ENCODE peak calls at places on chromosomes 1 and 21, in eight cellular contexts. P is heart left ventricle, U is ascending aorta, R is uterus, T is Panc1, Q is colonic mucosa, W is A549, G is hepatocyte. O is an unnamed sample.

GRCh38 chr1:22256213-22256512 is 113.3 kb upstream of the WNT4 start:
- DNase-seq in P (no peak), G (no peak), W (no peak), Q (no peak), U (no peak), R (no peak), T (no peak), O (no peak)

GRCh38 chr1:30484668-30485067 is 238.7 kb downstream of the MATN1 start:
- DNase-seq in W (no peak), P (no peak), T (no peak), U (no peak), R (no peak), G (no peak), Q (no peak), O (no peak)

GRCh38 chr1:29424266-29424665 is 187.9 kb downstream of the PTPRU start:
- DNase-seq in Q (no peak), G (no peak), P (no peak), T (no peak), R (no peak), U (no peak), W (no peak), O (no peak)

GRCh38 chr1:174000274-174000852 is 21.8 kb downstream of the RC3H1 start:
- DNase-seq in R (no peak), P (no peak), U (no peak), G (no peak), T (no peak), W (no peak), Q (no peak), O (no peak)

GRCh38 chr1:218585565-218586184 is 240.5 kb downstream of the TGFB2 start:
- DNase-seq in W (peak; percentile 88), Q (no peak), G (peak; percentile 71), R (no peak), U (no peak), T (peak; percentile 80), P (peak; percentile 12), O (no peak)

GRCh38 chr1:37602750-37603694 is 7.3 kb upstream of the GNL2 start:
- DNase-seq in G (peak; percentile 69), Q (no peak), U (no peak), T (peak; percentile 10), R (no peak), P (no peak), W (peak; percentile 56), O (no peak)

GRCh38 chr1:101122452-101123166 is 97.0 kb upstream of the DPH5 start:
- DNase-seq in P (no peak), W (no peak), R (no peak), G (no peak), Q (no peak), T (no peak), U (no peak), O (no peak)

GRCh38 chr1:22137006-22137720 is 5.7 kb downstream of the WNT4 start:
- DNase-seq in T (no peak), U (no peak), R (peak; percentile 78), W (no peak), G (peak; percentile 49), Q (no peak), P (no peak), O (no peak)

GRCh38 chr1:22747021-22747734 is 36.5 kb downstream of the EPHB2 start:
- DNase-seq in G (no peak), T (peak; percentile 76), W (peak; percentile 58), R (no peak), U (no peak), P (no peak), Q (no peak), O (no peak)

GRCh38 chr1:230153655-230154296 is 86.7 kb downstream of the GALNT2 start:
- DNase-seq in Q (no peak), U (no peak), T (no peak), R (no peak), G (peak; percentile 41), W (no peak), P (no peak), O (no peak)

GRCh38 chr1:29999595-29999994 is 723.8 kb downstream of the MATN1 start:
- DNase-seq in U (no peak), W (no peak), G (no peak), T (no peak), P (no peak), R (no peak), Q (no peak), O (no peak)

GRCh38 chr1:147390185-147390542 is 147.7 kb downstream of the CHD1L start:
- DNase-seq in Q (no peak), T (no peak), R (no peak), W (no peak), U (no peak), G (no peak), P (no peak), O (no peak)

GRCh38 chr1:1989102-1989542 is 14.5 kb downstream of the CFAP74 start:
- DNase-seq in P (peak; percentile 60), R (peak; percentile 40), G (no peak), W (no peak), Q (no peak), U (no peak), T (no peak), O (no peak)

GRCh38 chr1:91925644-91926330 is 23.4 kb upstream of the BRDT start:
- DNase-seq in U (no peak), W (no peak), P (no peak), R (no peak), Q (no peak), T (no peak), G (no peak), O (no peak)

GRCh38 chr1:18234790-18235242 is 127.2 kb downstream of the IGSF21 start:
- DNase-seq in U (no peak), P (no peak), R (no peak), Q (peak; percentile 58), W (peak; percentile 78), T (no peak), G (peak; percentile 64), O (no peak)

GRCh38 chr1:47894718-47895393 is 102.3 kb downstream of the TRABD2B start:
- DNase-seq in W (peak; percentile 28), P (no peak), U (no peak), Q (peak; percentile 38), G (peak; percentile 44), R (no peak), T (no peak), O (peak; percentile 42)

GRCh38 chr21:44959376-44960091 is 19.7 kb downstream of the SLX9 start:
- DNase-seq in W (no peak), Q (no peak), T (no peak), U (no peak), R (no peak), P (no peak), G (no peak), O (no peak)

GRCh38 chr1:198677027-198677426 is 38.2 kb downstream of the PTPRC start:
- DNase-seq in R (no peak), W (no peak), P (no peak), G (no peak), Q (no peak), T (no peak), U (no peak), O (no peak)

GRCh38 chr1:198680174-198680871 is 41.5 kb downstream of the PTPRC start:
- DNase-seq in R (no peak), T (no peak), P (no peak), W (no peak), Q (no peak), U (no peak), G (no peak), O (no peak)

GRCh38 chr1:198678901-198679329 is 40.1 kb downstream of the PTPRC start:
- DNase-seq in R (no peak), T (no peak), G (no peak), P (no peak), U (no peak), Q (no peak), W (no peak), O (no peak)

GRCh38 chr1:198679535-198680173 is 40.8 kb downstream of the PTPRC start:
- DNase-seq in W (no peak), G (no peak), T (no peak), P (no peak), Q (no peak), R (no peak), U (no peak), O (no peak)

GRCh38 chr1:198678301-198678836 is 39.5 kb downstream of the PTPRC start:
- DNase-seq in U (no peak), T (no peak), W (no peak), G (no peak), R (no peak), Q (no peak), P (no peak), O (no peak)
- H3K4me3 ChIP-seq in U (no peak overlapping the region), T (no peak overlapping the region), W (no peak overlapping the region), G (no peak overlapping the region), R (no peak overlapping the region), Q (no peak overlapping the region), P (no peak overlapping the region), O (no peak overlapping the region)

DNA sequence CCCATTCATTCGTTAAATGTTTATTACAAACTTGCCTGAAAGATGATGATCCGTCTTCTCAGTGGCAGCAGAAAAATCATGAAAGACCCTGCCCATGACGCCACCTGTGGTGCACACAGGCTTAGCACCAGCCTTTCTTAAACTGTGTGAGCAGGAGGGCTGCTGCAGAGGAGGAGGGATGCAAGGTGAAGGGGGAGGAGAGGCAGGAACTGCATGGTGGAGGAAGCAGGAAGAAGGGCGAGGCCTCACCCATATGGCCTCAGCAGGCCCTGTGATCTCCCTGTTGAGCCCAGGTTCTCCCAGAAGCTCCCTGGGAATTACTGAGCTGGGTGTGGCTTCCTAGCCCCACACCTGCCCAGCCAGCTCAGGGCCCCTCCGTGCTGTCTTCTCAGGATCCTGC is 25.0 kb upstream of the RD3 start:
- DNase-seq in G (peak; percentile 79), R (no peak), Q (peak; percentile 85), T (no peak), W (no peak), U (no peak), P (no peak), O (peak; percentile 82)
- TF ChIP-seq CTCF in G (no peak), R (no peak), Q (no peak), T (no peak), W (no peak), U (no peak), P (no peak), O (no peak)

DNA sequence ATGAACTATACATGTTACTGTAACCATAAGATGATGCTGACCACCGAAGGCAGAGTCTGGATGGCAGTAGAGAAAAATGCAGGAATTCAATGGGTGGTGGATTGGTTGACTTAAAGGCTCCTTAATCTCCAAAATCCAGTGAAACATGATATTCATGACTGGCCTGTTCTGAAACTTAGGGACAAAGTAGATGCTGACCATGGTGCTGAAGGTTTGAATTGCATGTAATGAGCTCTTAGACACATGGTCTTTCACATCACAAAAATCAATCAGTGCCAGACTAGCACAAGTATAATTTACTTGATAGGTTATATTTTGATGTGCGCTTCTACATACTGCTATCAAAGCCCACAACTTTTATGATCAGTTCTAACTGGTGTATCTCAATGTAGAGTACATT is 30.8 kb upstream of the NTMT2 start:
- DNase-seq in P (no peak), U (no peak), R (no peak), G (peak; percentile 34), W (no peak), T (no peak), Q (no peak), O (no peak)
- H3K4me1 ChIP-seq in P (no peaks in the 10 kb centered on the region), U (no peaks in the 10 kb centered on the region), R (no peaks in the 10 kb centered on the region), G (no peaks in the 10 kb centered on the region), W (no peaks in the 10 kb centered on the region), T (no peaks in the 10 kb centered on the region), Q (no peaks in the 10 kb centered on the region), O (no peaks in the 10 kb centered on the region)

DNA sequence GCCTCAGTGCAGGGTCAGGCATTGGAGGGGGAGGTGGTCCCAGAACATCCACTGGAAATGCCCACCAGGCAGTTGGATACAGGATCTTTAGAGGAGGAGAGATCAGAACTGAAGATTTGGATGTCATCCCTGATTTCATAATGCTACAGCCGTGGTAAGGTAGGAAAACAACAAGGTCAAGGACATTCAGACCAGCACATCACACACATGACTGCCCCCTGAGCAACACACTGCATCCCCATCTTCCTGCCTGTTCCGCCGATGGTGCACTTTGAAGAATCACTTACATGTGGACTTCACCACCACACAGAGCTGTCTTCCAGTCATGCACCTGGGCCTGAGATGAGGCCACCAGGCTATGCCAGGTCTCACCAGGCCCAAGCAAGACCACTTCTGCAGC is 16.7 kb downstream of the KIAA1614 start:
- DNase-seq in G (no peak), R (no peak), W (no peak), U (no peak), P (no peak), Q (no peak), T (no peak), O (peak; percentile 17)
- H3K4me3 ChIP-seq in G (no peak overlapping the region), R (no peak overlapping the region), W (no peak overlapping the region), U (no peak overlapping the region), P (no peak overlapping the region), Q (no peak overlapping the region), T (no peak overlapping the region), O (no peak overlapping the region)

O was measured in mucosa of descending colon.